ENCODE peak calls at places on chromosomes 2 and 18, in seven cellular contexts. T, Z, U, H, S, O and X are unnamed samples.

GRCh38 chr18:62751341-62751821 is 36.0 kb downstream of the PHLPP1 start:
- DNase-seq in U (peak; percentile 47), T (peak; percentile 7), H (no peak), Z (no peak), O (peak; percentile 42), S (peak; percentile 74), X (no peak)

GRCh38 chr2:235264512-235264911 is 229.3 kb upstream of the AGAP1 start:
- DNase-seq in H (no peak), U (no peak), T (no peak), Z (no peak), S (no peak), O (no peak), X (no peak)

GRCh38 chr18:9971313-9971920 is 57.6 kb downstream of the VAPA start:
- DNase-seq in U (peak; percentile 78), T (peak; percentile 33), Z (peak; percentile 85), H (peak; percentile 69), S (peak; percentile 81), O (peak; percentile 54), X (peak; percentile 38)

GRCh38 chr18:31302991-31303390 is 15.0 kb upstream of the DSG1 start:
- DNase-seq in H (no peak), U (peak; percentile 71), Z (no peak), O (peak; percentile 20), T (no peak), S (no peak), X (no peak)

GRCh38 chr2:107932986-107933385 is 53.3 kb upstream of the SLC5A7 start:
- DNase-seq in T (peak; percentile 31), O (no peak), S (no peak), H (no peak), U (peak; percentile 1), Z (no peak), X (no peak)

GRCh38 chr2:215728504-215729065 is 284.8 kb downstream of the MREG start:
- DNase-seq in H (no peak), Z (peak; percentile 5), S (no peak), T (no peak), O (peak; percentile 85), U (peak; percentile 99), X (no peak)

GRCh38 chr18:37398248-37398920 is 167.2 kb downstream of the CELF4 start:
- DNase-seq in Z (no peak), S (no peak), O (no peak), T (no peak), U (no peak), H (no peak), X (no peak)

GRCh38 chr18:58639751-58640427 is 11.0 kb upstream of the ALPK2 start:
- DNase-seq in S (no peak), U (peak; percentile 73), H (no peak), O (peak; percentile 14), T (no peak), Z (no peak), X (no peak)

GRCh38 chr2:37870829-37871228 is 54.3 kb upstream of the RMDN2 start:
- DNase-seq in T (no peak), O (no peak), S (no peak), U (peak; percentile 86), Z (no peak), H (no peak), X (no peak)